ENCODE peak calls at places on chromosomes 13 and 19, in five cellular contexts. L is nephron progenitor cell, K is frontal cortex, U is EH, X is RKO. Z is an unnamed sample.

GRCh38 chr19:33770107-33770506 is 26.6 kb upstream of the KCTD15 start:
- DNase-seq in U (no peak), X (no peak), K (no peak), L (no peak), Z (no peak)

GRCh38 chr13:21123956-21124355 is 52.4 kb downstream of the SKA3 start:
- DNase-seq in K (no peak), U (no peak), X (no peak), L (no peak), Z (no peak)

GRCh38 chr13:50596776-50597203 is 246.7 kb downstream of the DLEU7 start:
- DNase-seq in X (no peak), K (no peak), U (no peak), L (no peak), Z (peak; percentile 19)

GRCh38 chr13:102369303-102369702 is 32.5 kb downstream of the FGF14 start:
- DNase-seq in X (no peak), L (no peak), U (no peak), K (no peak), Z (no peak)

GRCh38 chr19:4495471-4495870 is 22.8 kb downstream of the PLIN4 start:
- DNase-seq in K (no peak), U (no peak), L (no peak), X (no peak), Z (no peak)

GRCh38 chr19:55809381-55810058 is 22.3 kb downstream of the NLRP11 start:
- DNase-seq in X (peak; percentile 96), L (peak; percentile 8), U (peak; percentile 61), K (no peak), Z (peak; percentile 89)

GRCh38 chr19:44072543-44073401 is 813 bp downstream of the ZNF284 start:
- DNase-seq in X (peak; percentile 43), K (no peak), U (peak; percentile 20), L (no peak), Z (no peak)

GRCh38 chr19:2180881-2181617 is 17.3 kb downstream of the DOT1L start:
- DNase-seq in K (no peak), L (no peak), X (no peak), U (no peak), Z (no peak)

GRCh38 chr19:55158848-55159793 is 1.6 kb upstream of the TNNI3 start:
- DNase-seq in X (peak; percentile 78), U (peak; percentile 59), L (no peak), K (no peak), Z (no peak)

GRCh38 chr19:38655148-38655824 is 7.8 kb downstream of the ACTN4 start:
- DNase-seq in X (no peak), K (no peak), L (no peak), U (no peak), Z (no peak)

GRCh38 chr19:1189419-1189818 is 15.4 kb upstream of the SBNO2 start:
- DNase-seq in K (no peak), X (no peak), U (no peak), L (no peak), Z (no peak)

GRCh38 chr13:71864094-71864980 is 2.7 kb downstream of the DACH1 start:
- DNase-seq in X (no peak), L (peak; percentile 70), U (no peak), K (no peak), Z (peak; percentile 93)

GRCh38 chr13:87089391-87089790 is 581.8 kb upstream of the SLITRK5 start:
- DNase-seq in X (peak; percentile 15), U (no peak), K (no peak), L (no peak), Z (no peak)

GRCh38 chr13:109243311-109243951 is 543.0 kb downstream of the IRS2 start:
- DNase-seq in L (no peak), U (peak; percentile 95), X (no peak), K (no peak), Z (no peak)

GRCh38 chr19:47461876-47462275 is 9.8 kb downstream of the SLC8A2 start:
- DNase-seq in X (no peak), U (no peak), L (no peak), K (no peak), Z (no peak)

GRCh38 chr13:105202384-105202783 is 1333.1 kb downstream of the EFNB2 start:
- DNase-seq in K (peak; percentile 2), X (peak; percentile 65), L (peak; percentile 4), U (peak; percentile 25), Z (no peak)

GRCh38 chr19:55447421-55448174 is 4.5 kb upstream of the SHISA7 start:
- DNase-seq in K (peak; percentile 71), X (peak; percentile 54), L (peak; percentile 46), U (peak; percentile 54), Z (peak; percentile 45)

GRCh38 chr19:48186541-48186991 is 16.1 kb downstream of the ZSWIM9 start:
- DNase-seq in K (no peak), U (no peak), L (no peak), X (no peak), Z (no peak)

GRCh38 chr13:49409008-49409407 is 34.9 kb downstream of the CAB39L start:
- DNase-seq in L (no peak), K (no peak), X (no peak), U (no peak), Z (no peak)

GRCh38 chr19:4970558-4971423 is 1.9 kb downstream of the KDM4B start:
- DNase-seq in L (no peak), U (peak; percentile 44), X (no peak), K (no peak), Z (peak; percentile 62)

GRCh38 chr19:17346109-17346671 is 8.8 kb downstream of the GTPBP3 start:
- DNase-seq in U (peak; percentile 65), K (peak; percentile 65), L (peak; percentile 89), X (peak; percentile 76), Z (peak; percentile 41)

GRCh38 chr13:75405976-75406703 is 75.8 kb downstream of the TBC1D4 start:
- DNase-seq in K (no peak), U (peak; percentile 50), X (no peak), L (no peak), Z (peak; percentile 25)

GRCh38 chr13:43316997-43317396 is 293.6 kb downstream of the DNAJC15 start:
- DNase-seq in L (no peak), K (no peak), X (no peak), U (peak; percentile 74), Z (no peak)

GRCh38 chr13:74132768-74133656 is 1.2 kb downstream of the KLF12 start:
- DNase-seq in K (peak; percentile 21), U (peak; percentile 39), L (peak; percentile 45), X (peak; percentile 9), Z (peak; percentile 69)

GRCh38 chr19:5314012-5314906 is 26.4 kb downstream of the PTPRS start:
- DNase-seq in K (no peak), L (no peak), X (peak; percentile 54), U (peak; percentile 20), Z (no peak)

GRCh38 chr19:17522988-17523872 is 11.8 kb downstream of the PGLS start:
- DNase-seq in K (no peak), U (no peak), L (no peak), X (no peak), Z (no peak)

Z was measured in NCI-H1417.